ENCODE peak calls at places on chromosomes 5 and 9, in seven cellular contexts. B, D, J, T, V, O and U are unnamed samples.
A peak's percentile ranks its signal among the peaks of the same experiment; 100 is the strongest.

GRCh38 chr5:170360712-170361501 is 28.3 kb downstream of the KCNMB1 start:
- DNase-seq in B (no peak), D (no peak), J (no peak), T (no peak), V (no peak), O (no peak), U (no peak)

GRCh38 chr9:15468113-15468512 is 42.7 kb downstream of the PSIP1 start:
- DNase-seq in B (no peak), D (no peak), J (no peak), T (no peak), V (no peak), O (no peak), U (no peak)

GRCh38 chr5:134874831-134875655 is 872 bp downstream of the TXNDC15 start:
- DNase-seq in B (peak; percentile 58), D (peak; percentile 48), J (peak; percentile 64), T (peak; percentile 82), V (peak; percentile 40), O (peak; percentile 68), U (no peak)

GRCh38 chr5:78649220-78649700 is 688 bp upstream of the LHFPL2 start:
- DNase-seq in B (peak; percentile 23), D (peak; percentile 27), J (peak; percentile 39), T (no peak), V (peak; percentile 58), O (no peak), U (no peak)

GRCh38 chr9:73050062-73050814 is 97.4 kb upstream of the ALDH1A1 start:
- DNase-seq in B (no peak), D (no peak), J (no peak), T (no peak), V (no peak), O (no peak), U (peak; percentile 93)

GRCh38 chr5:176748967-176749935 is 61.1 kb upstream of the UNC5A start:
- DNase-seq in B (no peak), D (no peak), J (no peak), T (peak; percentile 44), V (no peak), O (no peak), U (no peak)

GRCh38 chr5:82364497-82364896 is 86.3 kb upstream of the RPS23 start:
- DNase-seq in B (no peak), D (no peak), J (peak; percentile 32), T (no peak), V (peak; percentile 48), O (no peak), U (no peak)

GRCh38 chr9:120869726-120870125 is 7.3 kb downstream of the PHF19 start:
- DNase-seq in B (peak; percentile 20), D (no peak), J (no peak), T (peak; percentile 89), V (no peak), O (no peak), U (no peak)

GRCh38 chr9:8346291-8346690 is 546.7 kb upstream of the DMAC1 start:
- DNase-seq in B (no peak), D (no peak), J (no peak), T (no peak), V (no peak), O (no peak), U (no peak)

GRCh38 chr9:95481000-95481399 is 35.8 kb downstream of the PTCH1 start:
- DNase-seq in B (no peak), D (no peak), J (no peak), T (no peak), V (no peak), O (no peak), U (no peak)

GRCh38 chr9:18771018-18771417 is 262.0 kb downstream of the SAXO1 start:
- DNase-seq in B (no peak), D (no peak), J (no peak), T (no peak), V (no peak), O (no peak), U (no peak)

GRCh38 chr9:105661011-105661410 is 1.2 kb upstream of the TAL2 start:
- DNase-seq in B (no peak), D (no peak), J (no peak), T (no peak), V (no peak), O (no peak), U (no peak)

GRCh38 chr5:35477321-35477720 is 140.3 kb upstream of the SPEF2 start:
- DNase-seq in B (no peak), D (no peak), J (no peak), T (no peak), V (no peak), O (no peak), U (no peak)

GRCh38 chr5:37111426-37112382 is 137.5 kb downstream of the CPLANE1 start:
- DNase-seq in B (no peak), D (no peak), J (no peak), T (no peak), V (no peak), O (no peak), U (no peak)

GRCh38 chr5:107483196-107483595 is 187.5 kb downstream of the EFNA5 start:
- DNase-seq in B (no peak), D (no peak), J (no peak), T (no peak), V (peak; percentile 46), O (no peak), U (peak; percentile 34)

GRCh38 chr9:18361621-18362020 is 112.3 kb upstream of the ADAMTSL1 start:
- DNase-seq in B (no peak), D (no peak), J (no peak), T (no peak), V (no peak), O (no peak), U (no peak)

GRCh38 chr5:580436-580835 is 31.7 kb upstream of the CEP72 start:
- DNase-seq in B (no peak), D (no peak), J (no peak), T (no peak), V (no peak), O (no peak), U (no peak)

GRCh38 chr5:112338681-112339337 is 80.3 kb downstream of the EPB41L4A start:
- DNase-seq in B (peak; percentile 18), D (peak; percentile 18), J (no peak), T (no peak), V (no peak), O (no peak), U (peak; percentile 70)

GRCh38 chr9:121604242-121604641 is 47.2 kb upstream of the DAB2IP start:
- DNase-seq in B (peak; percentile 20), D (peak; percentile 82), J (peak; percentile 21), T (no peak), V (no peak), O (no peak), U (no peak)

GRCh38 chr9:116270559-116270958 is 117.0 kb downstream of the PAPPA start:
- DNase-seq in B (no peak), D (no peak), J (no peak), T (no peak), V (no peak), O (no peak), U (no peak)

DNA sequence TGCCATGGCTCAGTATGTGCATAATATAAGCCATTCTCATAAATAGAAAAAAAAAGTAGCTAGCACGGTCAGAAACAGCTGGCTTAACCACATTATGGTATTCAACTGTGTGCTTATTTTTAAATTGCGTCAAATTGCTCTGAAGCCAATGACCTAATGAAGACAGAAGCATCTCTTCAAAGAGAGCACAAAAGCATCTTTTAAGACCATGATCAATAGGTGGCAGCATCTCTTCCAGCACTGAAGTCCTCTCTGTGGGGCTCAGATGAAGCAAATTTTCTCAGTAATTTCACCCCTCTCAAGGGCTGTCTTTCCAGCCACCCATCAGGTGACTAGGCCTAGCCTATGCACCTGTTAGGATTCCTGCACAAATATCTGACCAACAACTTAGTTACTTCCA is 251.4 kb downstream of the GLIS3 start:
- DNase-seq in B (no peak), D (no peak), J (peak; percentile 21), T (no peak), V (peak; percentile 50), O (peak; percentile 7), U (no peak)
- TF ChIP-seq CTCF in B (peak; percentile 6), D (peak; percentile 55), J (no peak), T (no peak), V (peak; percentile 54), O (peak; percentile 55), U (peak; percentile 52)

DNA sequence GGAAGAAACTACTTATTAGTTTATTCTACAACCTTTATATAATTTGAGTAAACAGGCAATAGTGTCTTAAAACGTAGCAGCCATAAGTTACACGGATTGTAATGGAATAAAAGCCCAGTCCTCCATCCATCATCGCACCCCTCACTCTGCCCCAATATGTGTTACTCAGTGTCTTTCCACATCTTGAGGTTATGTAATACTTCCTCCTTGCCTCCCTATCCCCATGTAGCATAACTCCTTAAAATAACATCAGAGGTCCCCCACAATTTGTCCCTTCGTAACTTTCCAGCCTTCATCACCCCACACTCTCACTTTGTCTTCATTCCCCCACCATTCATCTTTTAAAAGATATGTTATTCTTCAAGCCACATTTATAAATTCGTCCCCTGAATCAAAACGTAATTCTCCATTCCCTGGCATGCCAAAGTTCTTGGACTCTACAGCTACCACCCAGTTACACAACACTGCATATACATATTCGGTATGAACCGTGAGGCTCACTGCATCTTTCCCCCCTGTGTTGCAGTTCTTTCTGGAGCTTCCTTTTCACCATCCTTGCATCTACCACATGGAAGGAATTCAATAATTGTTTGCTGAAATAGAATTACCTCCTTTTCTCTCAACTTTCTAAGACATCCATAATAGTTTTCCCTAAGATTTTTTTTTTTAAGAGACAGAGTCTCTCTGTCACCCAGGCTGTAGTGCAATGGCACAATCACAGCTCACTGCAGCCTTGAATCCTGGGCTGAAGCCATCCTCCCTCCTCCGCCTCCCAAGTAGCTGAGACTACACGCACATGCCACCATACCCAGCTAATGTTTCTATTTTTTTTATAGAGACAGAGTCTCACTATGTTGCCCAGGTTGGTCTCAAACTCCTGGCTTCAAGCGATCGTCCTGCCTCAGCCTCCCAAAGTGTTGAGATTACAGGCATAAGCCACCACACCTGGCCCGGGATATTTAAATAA is 3.4 kb downstream of the LPAR1 start:
- DNase-seq in B (no peak), D (no peak), J (no peak), T (no peak), V (no peak), O (no peak), U (no peak)
- H3K4me3 ChIP-seq in B (no peak overlapping the region), D (no peak overlapping the region), J (no peak overlapping the region), T (peak overlapping the region; percentile 50), V (no peak overlapping the region), O (peak overlapping the region; percentile 71), U (no peak overlapping the region)

GRCh38 chr5:30414078-30414477 is 779.4 kb upstream of the CDH6 start:
- DNase-seq in B (no peak), D (no peak), J (no peak), T (no peak), V (no peak), O (no peak), U (no peak)

DNA sequence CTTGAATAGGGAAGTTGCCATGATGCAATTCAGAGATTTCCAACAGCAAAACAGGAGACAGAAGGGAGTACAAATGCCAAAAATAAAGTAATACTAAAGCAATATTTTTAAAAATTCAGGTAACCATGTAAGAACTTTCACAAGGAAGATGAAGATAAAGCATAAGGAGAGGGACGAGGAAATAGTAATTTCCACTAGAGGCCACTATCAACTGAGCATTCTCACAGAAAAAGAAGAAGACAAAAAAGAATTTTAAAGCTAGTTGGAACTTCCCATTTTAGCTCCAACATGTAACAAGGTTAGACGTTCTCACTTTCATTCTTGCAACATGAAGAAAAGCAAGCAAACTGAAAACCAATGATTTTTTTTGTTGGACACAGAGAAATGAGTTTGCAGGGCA is 779.9 kb upstream of the CDH6 start:
- DNase-seq in B (no peak), D (no peak), J (no peak), T (no peak), V (no peak), O (no peak), U (no peak)
- TF ChIP-seq CTCF in B (no peak), D (no peak), J (no peak), T (no peak), V (peak; percentile 37), O (peak; percentile 21), U (peak; percentile 39)

GRCh38 chr5:43192558-43193170 is 639 bp downstream of the NIM1K start:
- DNase-seq in B (peak; percentile 44), D (no peak), J (peak; percentile 6), T (peak; percentile 78), V (peak; percentile 39), O (no peak), U (no peak)
- H3K4me3 ChIP-seq in B (peak overlapping the region; percentile 16), D (peak overlapping the region; percentile 59), J (no peak overlapping the region), T (peak overlapping the region; percentile 66), V (peak overlapping the region; percentile 70), O (peak overlapping the region; percentile 67), U (peak overlapping the region; percentile 61)